ENCODE peak calls at places on chromosomes 3 and 15, in seven cellular contexts. H is HCT116, O is SK-N-SH, G is K562, V is H1, R is HepG2, T is GM12878. J is an unnamed sample.

GRCh38 chr3:160649596-160649995 is 27.4 kb upstream of the ARL14 start:
- DNase-seq in O (no peak), T (no peak), V (no peak), H (no peak), G (no peak), R (no peak), J (no peak)

GRCh38 chr3:65829228-65829627 is 209.5 kb downstream of the MAGI1 start:
- DNase-seq in O (no peak), R (no peak), H (no peak), T (no peak), V (no peak), G (no peak), J (no peak)

GRCh38 chr3:25483456-25483855 is 55.4 kb downstream of the RARB start:
- DNase-seq in T (no peak), G (no peak), R (no peak), H (no peak), O (peak), V (no peak), J (no peak)

GRCh38 chr15:68187559-68187958 is 17.6 kb downstream of the CALML4 start:
- DNase-seq in V (no peak), H (no peak), R (no peak), G (no peak), T (no peak), O (peak), J (no peak)

GRCh38 chr3:165406425-165406824 is 210.2 kb upstream of the SLITRK3 start:
- DNase-seq in G (no peak), T (no peak), R (no peak), O (no peak), V (no peak), H (no peak), J (no peak)

GRCh38 chr3:79490165-79491028 is 277.4 kb downstream of the ROBO1 start:
- DNase-seq in R (no peak), O (no peak), V (no peak), H (no peak), G (no peak), T (no peak), J (no peak)

GRCh38 chr3:106570426-106570825 is 701.6 kb upstream of the CBLB start:
- DNase-seq in R (no peak), T (no peak), V (no peak), O (no peak), H (no peak), G (no peak), J (no peak)

GRCh38 chr3:59451041-59451763 is 401.4 kb upstream of the CFAP20DC start:
- DNase-seq in R (no peak), G (no peak), H (no peak), O (no peak), T (peak), V (no peak), J (no peak)

GRCh38 chr15:81296673-81297072 is 27.3 kb downstream of the STARD5 start:
- DNase-seq in H (no peak), R (no peak), G (no peak), T (peak), O (no peak), V (no peak), J (no peak)

GRCh38 chr3:135918600-135918999 is 46.9 kb upstream of the PPP2R3A start:
- DNase-seq in T (no peak), G (peak), H (peak), V (no peak), R (peak), O (peak), J (peak)

GRCh38 chr3:142228964-142229363 is 3.6 kb upstream of the GK5 start:
- DNase-seq in V (no peak), H (no peak), O (no peak), T (no peak), G (no peak), R (peak), J (no peak)

GRCh38 chr3:62601238-62601856 is 228.0 kb upstream of the FEZF2 start:
- DNase-seq in R (no peak), G (no peak), H (no peak), O (no peak), V (no peak), T (no peak), J (no peak)

GRCh38 chr15:69997701-69998273 is 99.9 kb downstream of the TLE3 start:
- DNase-seq in G (no peak), R (no peak), H (peak), T (no peak), V (no peak), O (no peak), J (peak)

GRCh38 chr15:98807262-98807661 is 158.9 kb downstream of the IGF1R start:
- DNase-seq in O (no peak), V (no peak), H (no peak), G (no peak), T (no peak), R (no peak), J (no peak)

GRCh38 chr3:30440147-30440604 is 166.2 kb upstream of the TGFBR2 start:
- DNase-seq in R (peak), T (no peak), G (no peak), O (no peak), V (no peak), H (no peak), J (no peak)

GRCh38 chr15:75350601-75351331 is 3.9 kb downstream of the NEIL1 start:
- DNase-seq in T (no peak), R (no peak), O (no peak), G (no peak), V (no peak), H (no peak), J (no peak)

GRCh38 chr3:98058244-98058960 is 23.3 kb upstream of the GABRR3 start:
- DNase-seq in O (no peak), H (no peak), T (no peak), G (no peak), R (no peak), V (no peak), J (no peak)

GRCh38 chr3:126464494-126464893 is 11.2 kb downstream of the ZXDC start:
- DNase-seq in V (no peak), T (no peak), R (no peak), G (no peak), O (no peak), H (no peak), J (no peak)

GRCh38 chr3:51985971-51986947 is 2.9 kb downstream of the ACY1 start:
- DNase-seq in T (no peak), O (no peak), V (peak), G (no peak), R (no peak), H (no peak), J (no peak)

GRCh38 chr3:4052691-4053090 is 250.5 kb upstream of the SETMAR start:
- DNase-seq in H (no peak), T (no peak), R (no peak), O (no peak), V (no peak), G (no peak), J (no peak)

GRCh38 chr15:65366122-65366892 is 11.5 kb downstream of the IGDCC3 start:
- DNase-seq in H (no peak), O (no peak), V (no peak), R (no peak), G (no peak), T (no peak), J (no peak)

GRCh38 chr3:23644741-23645140 is 161.0 kb upstream of the UBE2E1 start:
- DNase-seq in G (no peak), R (no peak), O (no peak), V (no peak), H (no peak), T (no peak), J (no peak)

GRCh38 chr3:62332771-62333381 is 40.5 kb downstream of the FEZF2 start:
- DNase-seq in H (peak), G (no peak), V (no peak), R (no peak), T (no peak), O (peak), J (no peak)

GRCh38 chr3:184230081-184230602 is 757 bp downstream of the VWA5B2 start:
- DNase-seq in V (peak), O (peak), G (peak), T (no peak), H (no peak), R (peak), J (no peak)

GRCh38 chr3:48598323-48599076 is 3.4 kb upstream of the COL7A1 start:
- DNase-seq in G (no peak), R (no peak), O (no peak), T (no peak), H (no peak), V (no peak), J (peak)

GRCh38 chr15:86183765-86184491 is 104.3 kb downstream of the AGBL1 start:
- DNase-seq in O (no peak), G (no peak), V (no peak), H (no peak), R (no peak), T (no peak), J (no peak)

GRCh38 chr3:108662141-108662738 is 72.7 kb downstream of the DZIP3 start:
- DNase-seq in H (peak), O (peak), T (peak), V (no peak), R (peak), G (peak), J (peak)

GRCh38 chr3:39192490-39193092 is at the start of gene XIRP1:
- DNase-seq in H (no peak), G (no peak), T (no peak), V (no peak), O (no peak), R (no peak), J (no peak)

GRCh38 chr15:70240082-70240481 is 142.4 kb upstream of the TLE3 start:
- DNase-seq in R (no peak), V (no peak), G (no peak), H (no peak), O (no peak), T (peak), J (no peak)

GRCh38 chr3:112470791-112471190 is 28.5 kb downstream of the BTLA start:
- DNase-seq in T (no peak), G (no peak), O (no peak), H (no peak), V (no peak), R (no peak), J (no peak)

GRCh38 chr15:66461917-66462316 is 35.6 kb downstream of the SNAPC5 start:
- DNase-seq in R (no peak), H (no peak), O (no peak), G (no peak), T (no peak), V (no peak), J (no peak)

GRCh38 chr3:58681863-58682262 is 15.3 kb upstream of the FAM3D start:
- DNase-seq in H (no peak), O (no peak), G (no peak), V (no peak), T (no peak), R (no peak), J (no peak)

GRCh38 chr15:69909719-69910444 is 187.8 kb downstream of the TLE3 start:
- DNase-seq in R (no peak), O (no peak), T (no peak), G (peak), H (peak), V (no peak), J (no peak)

GRCh38 chr3:99509224-99509623 is 129.2 kb upstream of the COL8A1 start:
- DNase-seq in V (no peak), H (no peak), O (no peak), G (no peak), R (no peak), T (no peak), J (no peak)

GRCh38 chr3:49908378-49909199 is 4.9 kb upstream of the MST1R start:
- DNase-seq in H (no peak), V (no peak), T (no peak), O (no peak), R (no peak), G (peak), J (no peak)

GRCh38 chr15:99954361-99955180 is 221.3 kb upstream of the LYSMD4 start:
- DNase-seq in T (no peak), R (no peak), G (no peak), H (no peak), V (peak), O (no peak), J (no peak)

GRCh38 chr3:195770081-195770840 is 41.5 kb downstream of the MUC4 start:
- DNase-seq in G (no peak), O (no peak), V (no peak), T (no peak), R (no peak), H (no peak), J (no peak)

GRCh38 chr3:194572131-194572789 is 61.0 kb downstream of the TMEM44 start:
- DNase-seq in T (no peak), R (peak), V (no peak), O (no peak), H (no peak), G (peak), J (no peak)

GRCh38 chr3:129434140-129434539 is 5.6 kb downstream of the MBD4 start:
- DNase-seq in O (no peak), H (no peak), R (no peak), T (no peak), G (no peak), V (no peak), J (no peak)

GRCh38 chr3:86708908-86709307 is 282.0 kb downstream of the VGLL3 start:
- DNase-seq in V (no peak), O (no peak), R (no peak), G (no peak), H (no peak), T (no peak), J (peak)

DNA sequence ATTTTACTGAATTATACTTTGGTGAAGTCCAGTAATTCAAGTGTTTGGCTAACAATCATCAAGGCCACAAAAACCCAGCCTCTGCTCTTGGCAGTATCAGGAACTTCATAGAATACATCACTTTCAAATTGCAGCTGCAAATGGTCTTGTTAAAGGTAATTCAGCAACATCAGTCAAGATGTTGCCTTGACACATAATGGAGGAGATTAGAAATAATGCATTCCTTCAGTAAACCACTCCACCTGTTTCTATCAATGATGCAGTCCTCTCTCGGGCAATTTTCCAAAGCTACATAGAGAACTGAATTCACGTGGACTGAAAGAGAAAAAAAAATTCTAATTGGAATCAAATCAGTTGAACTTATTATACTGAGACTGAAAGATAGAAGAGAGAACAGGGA is 279.3 kb downstream of the VGLL3 start:
- DNase-seq in H (no peak), G (no peak), T (no peak), R (no peak), V (no peak), O (no peak), J (no peak)
- TF ChIP-seq JUND in H (no peak), G (no peak), T (no peak), R (no peak), V (no peak), O (no peak), J (no peak)

DNA sequence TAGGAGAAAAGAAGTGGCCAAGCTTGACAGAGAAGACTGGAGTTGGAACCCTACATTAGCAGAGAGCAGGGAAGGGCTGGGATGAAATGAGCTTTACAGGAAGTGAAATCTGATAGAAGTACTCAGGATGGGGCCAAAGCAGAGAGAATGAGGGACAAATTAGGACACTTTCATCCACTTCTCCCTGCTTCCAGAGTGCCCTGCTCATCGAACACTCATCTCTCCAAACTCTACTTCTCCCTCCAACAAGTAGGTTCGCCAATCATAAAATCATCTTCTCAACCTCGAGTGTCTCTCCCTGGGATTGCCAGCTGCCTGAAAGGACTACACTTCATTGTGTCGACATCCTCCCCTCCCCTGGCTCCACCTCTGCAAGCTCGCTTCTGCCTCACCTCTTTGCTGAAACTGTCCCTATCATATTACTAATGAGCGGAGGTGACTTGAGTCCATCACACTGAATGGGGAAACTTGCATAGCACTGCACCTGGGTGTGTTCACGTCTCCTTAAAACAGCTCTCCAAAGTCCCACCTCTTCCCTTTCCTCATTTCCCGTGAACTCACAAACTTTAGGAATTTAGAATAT is 365.8 kb downstream of the FOXP1 start:
- DNase-seq in T (no peak), H (no peak), R (no peak), O (no peak), V (no peak), G (no peak), J (no peak)
- TF ChIP-seq JUND in T (no peak), H (no peak), R (no peak), O (no peak), V (no peak), G (no peak), J (no peak)

GRCh38 chr3:73324203-73325155 is 263.0 kb downstream of the EBLN2 start:
- DNase-seq in V (no peak), R (no peak), G (no peak), T (no peak), O (no peak), H (no peak), J (no peak)
- TF ChIP-seq JUND in V (no peak), R (no peak), G (no peak), T (no peak), O (no peak), H (no peak), J (no peak)

GRCh38 chr3:189395825-189396224 is 224.1 kb downstream of the TPRG1 start:
- DNase-seq in V (no peak), R (no peak), T (no peak), G (no peak), H (no peak), O (no peak), J (no peak)
- TF ChIP-seq JUND in V (no peak), R (no peak), T (no peak), G (no peak), H (no peak), O (no peak), J (no peak)

DNA sequence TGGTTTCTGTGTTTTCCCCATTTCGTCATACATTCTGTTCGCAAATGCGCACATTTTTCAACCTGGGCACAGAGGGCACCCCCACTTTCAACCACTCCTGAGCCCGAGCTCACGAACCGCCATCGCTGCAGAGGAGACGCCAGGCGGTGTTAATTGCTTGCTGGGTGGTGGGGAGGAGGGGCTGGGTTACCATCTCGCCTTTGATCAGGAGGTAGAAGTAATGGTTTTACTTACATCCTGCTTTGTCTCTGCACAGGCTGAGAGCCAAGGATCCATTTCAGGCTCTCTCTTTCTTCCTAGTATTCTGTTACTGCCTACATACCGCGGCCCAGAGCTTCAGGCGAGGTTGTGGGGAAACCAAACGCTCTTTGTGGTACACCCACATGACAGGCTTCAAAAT is 177.3 kb upstream of the WNT5A start:
- DNase-seq in V (no peak), G (no peak), R (no peak), O (no peak), T (no peak), H (no peak), J (no peak)
- TF ChIP-seq JUND in V (no peak), G (no peak), R (no peak), O (no peak), T (no peak), H (no peak), J (no peak)